ENCODE peak calls at places on chromosomes 16 and 17, in five cellular contexts. I is HCT116, J is K562, K is AG04450, H is mammary epithelial cell. O is an unnamed sample. For H3K27me3, the result is how much of the 10 kb centered on the place peaks cover.

GRCh38 chr17:34727601-34728000 is 148.2 kb downstream of the TMEM132E start:
- DNase-seq in J (no peak), K (no peak), I (no peak), H (no peak), O (no peak)

GRCh38 chr17:57880086-57880456 is 30.2 kb upstream of the MRPS23 start:
- DNase-seq in I (no peak), H (peak), J (no peak), K (no peak), O (no peak)

GRCh38 chr17:49016775-49017463 is 19.7 kb downstream of the IGF2BP1 start:
- DNase-seq in I (peak), J (no peak), H (peak), K (peak), O (peak)

GRCh38 chr16:79618712-79619050 is 18.1 kb upstream of the MAF start:
- DNase-seq in J (no peak), I (no peak), K (no peak), H (no peak), O (no peak)

GRCh38 chr16:24974859-24975258 is 40.3 kb downstream of the ARHGAP17 start:
- DNase-seq in I (no peak), J (no peak), K (no peak), H (no peak), O (no peak)

GRCh38 chr17:16108386-16108785 is 106.9 kb downstream of the NCOR1 start:
- DNase-seq in H (no peak), I (no peak), K (no peak), J (no peak), O (no peak)

GRCh38 chr16:75343311-75343710 is 90.0 kb downstream of the CFDP1 start:
- DNase-seq in J (no peak), I (no peak), K (no peak), H (no peak), O (no peak)

GRCh38 chr16:21038197-21038596 is 112.4 kb downstream of the DNAH3 start:
- DNase-seq in K (no peak), I (no peak), H (no peak), J (no peak), O (no peak)

GRCh38 chr17:43673516-43674323 is 12.0 kb upstream of the MEOX1 start:
- DNase-seq in K (no peak), I (peak), J (peak), H (peak), O (no peak)

GRCh38 chr16:728890-729744 is 2.2 kb downstream of the HAGHL start:
- DNase-seq in J (peak), I (no peak), K (no peak), H (no peak), O (no peak)

GRCh38 chr17:74573169-74573568 is 5.9 kb upstream of the CD300H start:
- DNase-seq in H (no peak), J (no peak), K (no peak), I (peak), O (no peak)

GRCh38 chr17:35713069-35713728 is 18.2 kb upstream of the RASL10B start:
- DNase-seq in J (no peak), H (no peak), I (no peak), K (peak), O (no peak)

GRCh38 chr16:66275795-66276428 is 90.6 kb upstream of the CDH5 start:
- DNase-seq in J (no peak), H (peak), I (peak), K (no peak), O (no peak)

GRCh38 chr16:30786936-30787612 is at the start of gene ZNF629:
- DNase-seq in K (no peak), J (peak), I (peak), H (peak), O (peak)

GRCh38 chr16:85704900-85705846 is 16.4 kb upstream of the GINS2 start:
- DNase-seq in J (no peak), H (no peak), K (no peak), I (no peak), O (no peak)

GRCh38 chr17:74325743-74326379 is at the start of gene KIF19:
- DNase-seq in K (no peak), I (no peak), H (no peak), J (peak), O (no peak)

GRCh38 chr16:81625544-81626152 is 153.4 kb upstream of the PLCG2 start:
- DNase-seq in H (peak), J (no peak), K (no peak), I (no peak), O (no peak)

GRCh38 chr17:42275527-42276358 is 448 bp downstream of the STAT5B start:
- DNase-seq in K (peak), H (no peak), J (peak), I (no peak), O (no peak)

GRCh38 chr16:54577566-54578180 is 291.1 kb upstream of the IRX3 start:
- DNase-seq in H (no peak), I (no peak), J (no peak), K (no peak), O (no peak)

GRCh38 chr16:86222541-86222940 is 287.8 kb upstream of the FOXF1 start:
- DNase-seq in H (no peak), K (peak), I (no peak), J (no peak), O (peak)

GRCh38 chr16:8848231-8848938 is 20.4 kb downstream of the CARHSP1 start:
- DNase-seq in K (no peak), I (no peak), J (no peak), H (no peak), O (no peak)

GRCh38 chr16:74651841-74652240 is 14.8 kb downstream of the RFWD3 start:
- DNase-seq in K (no peak), J (no peak), H (peak), I (no peak), O (no peak)

GRCh38 chr17:36505171-36505570 is 18.7 kb downstream of the ZNHIT3 start:
- DNase-seq in I (no peak), H (no peak), K (no peak), J (no peak), O (no peak)

GRCh38 chr16:50389900-50390896 is 21.4 kb upstream of the BRD7 start:
- DNase-seq in J (no peak), H (no peak), I (no peak), K (no peak), O (no peak)

GRCh38 chr17:48869821-48870318 is 22.7 kb upstream of the ATP5MC1 start:
- DNase-seq in I (no peak), K (no peak), J (no peak), H (no peak), O (no peak)

GRCh38 chr17:28725166-28725659 is 820 bp downstream of the TLCD1 start:
- DNase-seq in K (no peak), H (no peak), I (peak), J (peak), O (no peak)

GRCh38 chr16:71754652-71755051 is 30.2 kb upstream of the PHLPP2 start:
- DNase-seq in J (no peak), I (no peak), H (no peak), K (no peak), O (no peak)

GRCh38 chr16:20740901-20741491 is 622 bp downstream of the THUMPD1 start:
- DNase-seq in J (peak), I (peak), H (peak), K (peak), O (peak)

GRCh38 chr16:79770244-79771064 is 169.9 kb upstream of the MAF start:
- DNase-seq in K (peak), I (no peak), J (peak), H (peak), O (peak)

GRCh38 chr16:53915452-53916160 is 211.7 kb downstream of the FTO start:
- DNase-seq in I (no peak), H (no peak), K (no peak), J (no peak), O (no peak)

GRCh38 chr17:58232707-58233156 is 5.7 kb upstream of the LPO start:
- DNase-seq in H (peak), J (peak), I (no peak), K (peak), O (no peak)

GRCh38 chr16:85148959-85149358 is 36.7 kb upstream of the CIBAR2 start:
- DNase-seq in K (no peak), J (no peak), H (no peak), I (no peak), O (no peak)

GRCh38 chr17:4551141-4551540 is 4.0 kb downstream of the MYBBP1A start:
- DNase-seq in H (no peak), I (no peak), J (no peak), K (no peak), O (no peak)

GRCh38 chr17:68613739-68614298 is 12.7 kb upstream of the FAM20A start:
- DNase-seq in I (peak), H (peak), K (no peak), J (peak), O (no peak)

GRCh38 chr17:39737331-39737760 is 392 bp upstream of the GRB7 start:
- DNase-seq in J (no peak), K (no peak), H (no peak), I (no peak), O (no peak)

GRCh38 chr16:46748775-46749705 is 896 bp upstream of the MYLK3 start:
- DNase-seq in J (peak), H (no peak), K (no peak), I (no peak), O (no peak)

GRCh38 chr17:58991718-58992331 is 114.9 kb downstream of the TRIM37 start:
- DNase-seq in H (no peak), I (no peak), J (no peak), K (no peak), O (no peak)

GRCh38 chr17:10018461-10018891 is 113.4 kb upstream of the RCVRN start:
- DNase-seq in I (no peak), J (no peak), H (no peak), K (no peak), O (no peak)

GRCh38 chr17:28145348-28145747 is 102.9 kb downstream of the NLK start:
- DNase-seq in H (no peak), I (peak), K (no peak), J (no peak), O (no peak)

GRCh38 chr17:10082795-10083194 is 115.6 kb downstream of the GAS7 start:
- DNase-seq in H (no peak), J (no peak), K (no peak), I (no peak), O (no peak)

GRCh38 chr16:10939649-10940206 is 2.5 kb downstream of the DEXI start:
- DNase-seq in H (no peak), I (no peak), J (no peak), K (no peak), O (no peak)
- H3K4me3 ChIP-seq in H (no peak), I (no peak), J (no peak), K (peak), O (no peak)

GRCh38 chr17:56125830-56126819 is 27.1 kb upstream of the ANKFN1 start:
- DNase-seq in K (peak), H (peak), I (peak), J (peak), O (no peak)

GRCh38 chr17:56131431-56131830 is 21.8 kb upstream of the ANKFN1 start:
- DNase-seq in H (no peak), I (no peak), K (no peak), J (no peak), O (no peak)

GRCh38 chr17:56130030-56130429 is 23.2 kb upstream of the ANKFN1 start:
- DNase-seq in J (no peak), K (no peak), I (no peak), H (no peak), O (no peak)
- H3K27me3 ChIP-seq in J (under half), K (under half), I (under half), H (under half), O (under half)

DNA sequence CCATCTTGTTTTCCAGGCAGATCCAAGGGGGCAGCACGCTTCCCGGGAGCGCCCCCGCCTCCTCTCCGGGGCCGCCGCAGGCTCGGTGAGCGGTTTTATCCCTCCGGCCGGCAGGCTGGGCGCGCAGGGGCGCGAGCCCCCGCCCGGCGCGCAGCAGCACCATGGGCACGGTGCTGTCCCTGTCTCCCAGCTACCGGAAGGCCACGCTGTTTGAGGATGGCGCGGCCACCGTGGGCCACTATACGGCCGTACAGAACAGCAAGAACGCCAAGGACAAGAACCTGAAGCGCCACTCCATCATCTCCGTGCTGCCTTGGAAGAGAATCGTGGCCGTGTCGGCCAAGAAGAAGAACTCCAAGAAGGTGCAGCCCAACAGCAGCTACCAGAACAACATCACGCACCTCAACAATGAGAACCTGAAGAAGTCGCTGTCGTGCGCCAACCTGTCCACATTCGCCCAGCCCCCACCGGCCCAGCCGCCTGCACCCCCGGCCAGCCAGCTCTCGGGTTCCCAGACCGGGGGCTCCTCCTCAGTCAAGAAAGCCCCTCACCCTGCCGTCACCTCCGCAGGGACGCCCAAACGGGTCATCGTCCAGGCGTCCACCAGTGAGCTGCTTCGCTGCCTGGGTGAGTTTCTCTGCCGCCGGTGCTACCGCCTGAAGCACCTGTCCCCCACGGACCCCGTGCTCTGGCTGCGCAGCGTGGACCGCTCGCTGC is 825 bp downstream of the CDK5R1 start:
- DNase-seq in K (no peak), H (no peak), J (peak), I (no peak), O (no peak)
- TF ChIP-seq CTCF in K (no peak), H (no peak), J (no peak), I (no peak), O (no peak)

GRCh38 chr17:77807051-77807745 is 151.3 kb upstream of the TNRC6C start:
- DNase-seq in H (no peak), K (no peak), I (no peak), J (no peak), O (no peak)
- H3K4me3 ChIP-seq in H (no peak), K (no peak), I (no peak), J (no peak), O (no peak)

DNA sequence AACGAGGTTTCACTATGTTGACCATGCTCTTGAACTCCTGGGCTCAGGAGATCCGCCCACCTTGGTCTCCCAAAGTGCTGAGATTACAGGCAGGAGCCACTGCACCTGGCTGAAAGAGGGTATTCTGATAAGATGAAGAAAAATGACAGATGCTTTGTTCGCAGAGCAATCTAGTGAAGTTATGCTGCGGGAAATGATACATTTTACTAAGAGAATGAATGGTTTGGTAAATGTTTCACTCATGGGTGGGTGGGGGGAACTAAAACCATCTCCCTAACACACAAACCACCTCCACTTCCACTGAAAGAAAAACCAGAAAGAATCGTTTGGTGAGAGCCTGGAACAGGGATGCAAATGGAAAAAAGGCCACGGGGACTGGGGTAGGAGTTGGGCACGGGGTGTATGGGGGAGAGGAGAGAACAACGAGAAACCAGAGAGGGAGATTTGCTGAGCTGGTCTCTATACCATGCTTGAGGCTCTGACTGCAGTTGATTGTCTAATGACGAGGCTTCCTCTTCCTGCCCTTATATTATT is 19.0 kb upstream of the XYLT2 start:
- DNase-seq in H (no peak), K (no peak), I (no peak), J (no peak), O (no peak)
- H3K27me3 ChIP-seq in H (under half), K (under half), I (under half), J (under half), O (under half)

DNA sequence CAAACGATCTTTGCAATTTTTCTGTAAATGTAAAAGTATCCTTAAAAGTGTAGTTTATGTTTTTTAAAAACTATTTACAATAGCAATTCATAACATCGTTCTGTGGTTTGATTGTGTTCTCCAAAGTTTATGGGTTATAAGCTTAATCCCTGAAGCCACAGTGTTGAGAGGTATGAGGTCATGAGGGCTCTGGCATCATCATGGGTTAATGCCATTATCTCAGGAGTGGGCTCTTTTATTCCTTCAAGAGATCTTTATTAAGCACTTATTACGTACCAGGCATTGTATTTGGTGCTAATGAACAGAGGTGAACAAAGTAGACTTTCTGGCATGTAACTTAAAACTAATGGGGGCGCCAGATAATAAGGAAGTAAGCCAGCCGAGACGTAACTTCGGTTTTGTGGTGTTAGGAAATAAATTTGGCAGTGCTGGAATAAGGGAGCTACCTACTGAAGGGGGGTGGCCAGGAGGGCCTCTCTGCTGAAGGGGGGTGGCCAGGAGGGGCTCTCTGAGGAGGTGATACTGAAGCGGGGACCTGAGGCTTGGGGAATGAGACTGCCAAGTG is 158.1 kb downstream of the VPS53 start:
- DNase-seq in H (no peak), J (no peak), I (no peak), K (no peak), O (no peak)
- TF ChIP-seq CTCF in H (no peak), J (no peak), I (peak), K (no peak), O (no peak)

DNA sequence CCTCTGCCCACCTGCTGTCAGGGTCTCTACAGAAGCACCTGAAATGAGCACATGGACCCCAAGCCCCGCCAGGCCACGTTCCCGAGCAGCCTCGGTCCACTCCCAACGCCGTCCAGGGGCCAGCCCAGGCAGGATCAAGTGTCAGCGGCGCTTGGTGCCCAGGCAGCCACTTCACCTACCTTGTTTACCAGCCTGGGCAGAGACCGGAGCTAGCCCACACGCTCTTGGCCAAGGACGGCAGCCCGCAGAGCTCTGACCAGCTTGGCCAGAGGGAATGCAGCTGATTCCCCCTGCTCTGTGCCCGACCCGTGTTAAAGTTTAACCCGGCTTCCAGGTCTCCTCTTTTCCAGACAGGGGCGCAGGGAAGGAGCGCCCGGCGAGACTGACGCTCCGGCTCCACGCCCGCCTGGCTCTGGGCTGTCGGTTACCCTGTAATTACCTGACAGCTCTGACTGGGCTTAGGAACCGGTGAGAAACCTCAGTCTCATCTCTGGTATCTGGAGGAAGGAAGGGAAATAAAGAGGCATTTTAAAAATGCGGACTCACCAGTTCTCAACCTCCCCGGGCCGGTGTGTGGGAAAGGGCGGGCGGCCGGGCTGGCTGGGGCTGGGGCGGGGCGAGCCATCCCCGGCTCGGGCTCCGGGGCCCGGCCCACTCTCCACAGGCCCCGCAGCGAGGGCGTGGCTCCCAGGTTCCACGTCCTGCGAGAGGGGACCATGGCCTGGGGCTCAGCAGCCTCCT is 4.6 kb downstream of the KIFC3 start:
- DNase-seq in I (no peak), J (no peak), K (no peak), H (peak), O (peak)
- H3K4me3 ChIP-seq in I (no peak), J (no peak), K (no peak), H (peak), O (peak)

GRCh38 chr17:38556234-38556633 is 49.5 kb downstream of the SRCIN1 start:
- DNase-seq in H (peak), J (no peak), I (no peak), K (no peak), O (no peak)
- H3K27me3 ChIP-seq in H (under half), J (under half), I (under half), K (half or more), O (under half)

DNA sequence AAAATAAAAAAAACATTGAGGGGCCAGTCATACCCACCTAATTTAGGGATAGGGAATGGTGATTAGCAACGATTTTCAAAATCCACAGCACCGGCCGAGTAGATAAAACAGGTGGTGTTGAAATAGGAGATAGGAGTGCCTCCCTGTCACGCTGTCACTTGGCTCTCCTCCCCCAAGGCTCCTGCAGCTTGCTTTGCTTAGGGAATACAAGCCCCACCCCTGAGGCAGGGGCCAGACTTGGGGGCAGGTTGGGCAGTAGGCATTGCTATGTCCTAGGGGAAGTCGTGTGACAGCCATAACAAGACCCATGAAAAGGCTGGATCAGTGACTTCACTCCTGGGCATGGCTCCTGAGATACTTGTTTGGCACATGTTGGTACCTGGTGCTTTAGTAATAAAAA is 25.8 kb downstream of the POLR2A start:
- DNase-seq in H (no peak), J (peak), K (no peak), I (no peak), O (no peak)
- TF ChIP-seq CTCF in H (no peak), J (no peak), K (no peak), I (no peak), O (no peak)